ENCODE peak calls at places on chromosomes 7 and 10, in four cellular contexts. T is GM04504, D is progenitor cell of endocrine pancreas, I is breast epithelium. L is an unnamed sample.

GRCh38 chr10:15146366-15146765 is 22.1 kb downstream of the NMT2 start:
- DNase-seq in T (no peak), D (no peak), I (no peak), L (no peak)

GRCh38 chr7:83850037-83850619 is 201.2 kb upstream of the SEMA3E start:
- DNase-seq in T (peak), D (no peak), I (no peak), L (no peak)

GRCh38 chr10:69335063-69335587 is 56.8 kb downstream of the HK1 start:
- DNase-seq in T (no peak), D (no peak), I (no peak), L (no peak)

GRCh38 chr10:124354411-124355382 is 64.0 kb downstream of the OAT start:
- DNase-seq in T (peak), D (no peak), I (no peak), L (peak)

GRCh38 chr7:1152492-1152891 is 7.5 kb downstream of the ZFAND2A start:
- DNase-seq in T (no peak), D (no peak), I (no peak), L (no peak)

GRCh38 chr10:37566336-37566735 is 291.1 kb downstream of the ZNF248 start:
- DNase-seq in T (no peak), D (no peak), I (no peak), L (no peak)

GRCh38 chr10:92847185-92847864 is 995 bp upstream of the EXOC6 start:
- DNase-seq in T (no peak), D (no peak), I (no peak), L (no peak)

GRCh38 chr7:131188367-131189339 is 139.0 kb upstream of the MKLN1 start:
- DNase-seq in T (peak), D (no peak), I (no peak), L (peak)

GRCh38 chr10:122688293-122688989 is 11.2 kb downstream of the C10orf120 start:
- DNase-seq in T (peak), D (no peak), I (no peak), L (no peak)

GRCh38 chr7:115603416-115603815 is 427.1 kb downstream of the TFEC start:
- DNase-seq in T (no peak), D (no peak), I (no peak), L (no peak)

GRCh38 chr7:96093435-96093834 is 228.5 kb downstream of the SLC25A13 start:
- DNase-seq in T (peak), D (no peak), I (no peak), L (peak)

GRCh38 chr7:30463400-30464145 is 15.0 kb downstream of the NOD1 start:
- DNase-seq in T (no peak), D (no peak), I (no peak), L (no peak)

GRCh38 chr7:22920664-22921063 is 93.3 kb downstream of the HYCC1 start:
- DNase-seq in T (no peak), D (no peak), I (no peak), L (no peak)

GRCh38 chr10:88731296-88731695 is 25.2 kb downstream of the LIPK start:
- DNase-seq in T (no peak), D (no peak), I (no peak), L (no peak)

GRCh38 chr7:35723011-35723410 is 28.1 kb upstream of the HERPUD2 start:
- DNase-seq in T (no peak), D (no peak), I (no peak), L (no peak)

L was measured in amniotic stem cell.